ENCODE peak calls at places on chromosome 22, in seven cellular contexts. C is tibial nerve; W is AG04450; U is breast epithelium; D is ovary; E is CD8-positive, alpha-beta T cell; R is fibroblast of lung. O is an unnamed sample. For H3K27me3, the result is how much of the 10 kb centered on the place peaks cover.

GRCh38 chr22:34608716-34609115 is 457.2 kb upstream of the ISX start:
- DNase-seq in E (no peak), U (no peak), W (no peak), D (no peak), C (no peak), R (no peak), O (no peak)

GRCh38 chr22:45155050-45155840 is 8.5 kb upstream of the NUP50 start:
- DNase-seq in D (no peak), R (no peak), W (no peak), E (no peak), U (no peak), C (no peak), O (no peak)

GRCh38 chr22:44201556-44202129 is 20.9 kb downstream of the PARVG start:
- DNase-seq in R (no peak), W (no peak), C (no peak), U (peak), D (no peak), E (no peak), O (no peak)

GRCh38 chr22:46233231-46233630 is 16.9 kb downstream of the CDPF1 start:
- DNase-seq in D (no peak), W (no peak), E (no peak), C (no peak), R (peak), U (no peak), O (no peak)

GRCh38 chr22:48897959-48898358 is 929.7 kb downstream of the BRD1 start:
- DNase-seq in R (no peak), E (no peak), C (no peak), W (no peak), U (no peak), D (no peak), O (no peak)

GRCh38 chr22:24338701-24339451 is 68.2 kb downstream of the SPECC1L start:
- DNase-seq in E (no peak), D (no peak), C (no peak), W (no peak), U (no peak), R (peak), O (no peak)

GRCh38 chr22:48887394-48888332 is 940.0 kb downstream of the BRD1 start:
- DNase-seq in U (no peak), E (no peak), R (no peak), D (no peak), C (no peak), W (no peak), O (no peak)

GRCh38 chr22:44026630-44027511 is 2.8 kb downstream of the PARVB start:
- DNase-seq in C (peak), D (no peak), R (peak), W (no peak), E (peak), U (no peak), O (peak)

GRCh38 chr22:26922804-26923203 is 265.4 kb downstream of the MIAT start:
- DNase-seq in D (no peak), R (no peak), E (no peak), U (no peak), C (no peak), W (no peak), O (no peak)

GRCh38 chr22:23574371-23574811 is 5.7 kb downstream of the IGLL1 start:
- DNase-seq in C (no peak), U (peak), W (no peak), R (no peak), E (no peak), D (no peak), O (no peak)

GRCh38 chr22:23289851-23290724 is 109.8 kb downstream of the BCR start:
- DNase-seq in R (peak), E (peak), D (peak), C (peak), W (no peak), U (no peak), O (peak)

GRCh38 chr22:46500201-46500600 is 37.2 kb downstream of the CELSR1 start:
- DNase-seq in R (no peak), U (no peak), C (no peak), E (no peak), D (no peak), W (no peak), O (no peak)

GRCh38 chr22:30079952-30080533 is at the start of gene HORMAD2:
- DNase-seq in C (no peak), U (no peak), D (no peak), E (no peak), R (peak), W (no peak), O (no peak)

GRCh38 chr22:27226666-27227065 is 569.3 kb downstream of the MIAT start:
- DNase-seq in R (peak), W (no peak), C (no peak), U (no peak), E (no peak), D (no peak), O (no peak)

GRCh38 chr22:47237890-47238480 is 475.5 kb downstream of the TBC1D22A start:
- DNase-seq in E (no peak), W (no peak), C (no peak), D (no peak), U (no peak), R (no peak), O (no peak)

GRCh38 chr22:31122532-31123291 is at the start of gene INPP5J:
- DNase-seq in C (no peak), R (peak), U (no peak), W (no peak), E (no peak), D (peak), O (no peak)

GRCh38 chr22:33873186-33873585 is 47.1 kb downstream of the LARGE1 start:
- DNase-seq in D (peak), R (no peak), W (no peak), C (no peak), E (no peak), U (no peak), O (no peak)

GRCh38 chr22:40463017-40463631 is 92.7 kb downstream of the SGSM3 start:
- DNase-seq in D (no peak), W (no peak), U (no peak), R (no peak), C (no peak), E (no peak), O (peak)

GRCh38 chr22:44658371-44658953 is 43.5 kb upstream of the PRR5 start:
- DNase-seq in W (no peak), C (no peak), R (peak), D (peak), U (no peak), E (no peak), O (no peak)

GRCh38 chr22:47372596-47373385 is 610.3 kb downstream of the TBC1D22A start:
- DNase-seq in C (peak), W (no peak), U (peak), R (no peak), E (no peak), D (no peak), O (no peak)

GRCh38 chr22:45246060-45246985 is 5.6 kb upstream of the KIAA0930 start:
- DNase-seq in W (peak), C (no peak), R (peak), U (no peak), E (no peak), D (peak), O (no peak)

GRCh38 chr22:30861131-30861530 is 107.4 kb downstream of the MORC2 start:
- DNase-seq in U (peak), E (no peak), W (no peak), C (peak), R (no peak), D (no peak), O (no peak)

GRCh38 chr22:29308791-29309262 is 2.4 kb downstream of the GAS2L1 start:
- DNase-seq in E (no peak), W (no peak), U (no peak), C (no peak), D (no peak), R (peak), O (no peak)

GRCh38 chr22:47102081-47102480 is 339.6 kb downstream of the TBC1D22A start:
- DNase-seq in R (no peak), E (no peak), C (no peak), D (no peak), U (no peak), W (no peak), O (no peak)

GRCh38 chr22:50737728-50738648 is at the start of gene ACR:
- DNase-seq in C (no peak), D (peak), W (no peak), E (no peak), U (no peak), R (no peak), O (no peak)

GRCh38 chr22:30221121-30221992 is 25.2 kb downstream of the LIF start:
- DNase-seq in R (no peak), C (no peak), E (peak), W (no peak), U (no peak), D (no peak), O (peak)

GRCh38 chr22:24514241-24515024 is 19.3 kb downstream of the UPB1 start:
- DNase-seq in C (no peak), U (no peak), R (no peak), W (no peak), D (no peak), E (no peak), O (no peak)

GRCh38 chr22:18057568-18058209 is 20.1 kb upstream of the PEX26 start:
- DNase-seq in U (no peak), R (peak), C (peak), D (peak), E (no peak), W (peak), O (no peak)

GRCh38 chr22:40428796-40429195 is 58.4 kb downstream of the SGSM3 start:
- DNase-seq in D (no peak), C (no peak), E (no peak), W (no peak), U (no peak), R (no peak), O (no peak)

GRCh38 chr22:45771711-45772110 is 100.1 kb downstream of the ATXN10 start:
- DNase-seq in U (no peak), E (no peak), R (no peak), C (no peak), W (no peak), D (no peak), O (no peak)

GRCh38 chr22:23772315-23773246 is at the start of gene MMP11:
- DNase-seq in D (peak), W (no peak), C (no peak), E (no peak), U (no peak), R (peak), O (peak)

GRCh38 chr22:37440875-37441274 is 13.6 kb upstream of the ELFN2 start:
- DNase-seq in R (no peak), C (no peak), W (no peak), E (no peak), D (no peak), U (no peak), O (no peak)

GRCh38 chr22:37443977-37444376 is 16.7 kb upstream of the ELFN2 start:
- DNase-seq in C (no peak), E (no peak), U (no peak), R (no peak), D (no peak), W (no peak), O (no peak)

GRCh38 chr22:37443086-37443485 is 15.8 kb upstream of the ELFN2 start:
- DNase-seq in W (no peak), C (no peak), R (no peak), E (no peak), U (no peak), D (no peak), O (no peak)

GRCh38 chr22:37445501-37445900 is 18.2 kb upstream of the ELFN2 start:
- DNase-seq in R (no peak), C (no peak), E (no peak), D (no peak), U (no peak), W (no peak), O (no peak)

DNA sequence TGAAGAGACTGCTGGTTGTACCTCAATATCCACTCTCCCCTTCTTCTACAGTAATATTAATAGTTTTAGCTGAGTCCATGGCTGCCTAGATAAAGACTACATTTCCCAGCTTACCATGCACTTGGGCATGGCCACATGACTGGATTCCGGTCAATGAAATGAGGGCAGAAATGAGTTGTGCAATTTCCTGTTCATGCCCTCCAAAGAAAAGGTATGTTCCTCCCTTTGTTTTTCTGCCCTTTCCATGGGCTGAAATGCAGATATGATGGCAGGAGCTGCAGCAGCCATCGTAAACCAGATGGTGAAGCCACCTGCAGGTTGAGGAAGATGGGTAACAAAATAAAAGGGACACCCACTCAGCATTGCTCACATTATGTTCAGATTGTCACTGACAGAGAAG is 15.3 kb upstream of the ELFN2 start:
- DNase-seq in W (no peak), D (no peak), C (no peak), R (peak), U (no peak), E (no peak), O (no peak)
- H3K27ac ChIP-seq in W (no peak), D (no peak), C (no peak), R (no peak), U (no peak), E (no peak), O (no peak)

GRCh38 chr22:41951898-41952474 is at the start of gene SMIM45:
- DNase-seq in U (no peak), R (no peak), D (no peak), W (no peak), C (no peak), E (no peak), O (no peak)
- TF ChIP-seq CTCF in U (no peak), R (no peak), D (no peak), W (no peak), C (no peak), E (no peak), O (no peak)

GRCh38 chr22:42719656-42720262 is 911 bp downstream of the A4GALT start:
- DNase-seq in U (no peak), E (no peak), C (no peak), R (no peak), D (no peak), W (no peak), O (no peak)
- H3K27me3 ChIP-seq in U (under half), E (under half), C (under half), R (under half), D (under half), W (under half), O (half or more)

GRCh38 chr22:38314992-38315800 is 2.0 kb downstream of the CSNK1E start:
- DNase-seq in D (no peak), C (no peak), W (no peak), E (no peak), R (peak), U (no peak), O (no peak)

GRCh38 chr22:38312261-38312800 is 4.9 kb downstream of the CSNK1E start:
- DNase-seq in D (no peak), C (no peak), W (no peak), E (no peak), R (no peak), U (no peak), O (no peak)

GRCh38 chr22:38314140-38314991 is 2.9 kb downstream of the CSNK1E start:
- DNase-seq in W (no peak), U (no peak), D (no peak), E (no peak), R (peak), C (no peak), O (no peak)

GRCh38 chr22:38311331-38311635 is 6.0 kb downstream of the CSNK1E start:
- DNase-seq in C (no peak), U (no peak), R (no peak), W (no peak), D (no peak), E (no peak), O (no peak)

DNA sequence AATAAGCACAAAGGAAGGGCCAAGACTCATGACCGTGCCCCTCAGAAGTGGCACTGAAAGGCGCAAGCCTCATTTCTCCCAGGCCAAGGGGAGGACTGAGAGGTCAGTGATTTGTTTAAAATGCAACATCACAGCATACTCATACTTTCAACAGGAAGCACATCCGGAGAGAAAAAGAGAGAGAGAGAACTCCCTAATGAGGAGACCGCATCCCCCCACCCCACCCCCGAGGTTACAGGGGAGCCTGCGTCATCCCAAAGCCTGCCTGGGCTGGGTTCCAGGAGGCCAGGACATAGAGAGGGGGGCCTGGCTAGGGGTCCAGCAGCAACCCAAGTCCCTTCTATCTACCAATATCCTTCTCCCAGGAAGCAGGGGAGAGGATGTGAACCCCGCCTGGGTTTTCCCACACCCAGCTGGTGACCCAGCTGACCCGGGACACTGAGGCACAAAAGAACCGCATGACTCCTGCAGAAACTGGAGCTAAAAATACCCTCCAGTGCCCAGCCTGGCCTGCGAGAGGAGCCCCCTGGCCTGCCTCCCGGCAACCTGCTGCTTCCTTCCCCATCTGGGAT is 3.8 kb downstream of the CSNK1E start:
- DNase-seq in R (peak), D (peak), U (no peak), W (peak), C (no peak), E (no peak), O (no peak)
- H3K27ac ChIP-seq in R (peak), D (peak), U (peak), W (peak), C (peak), E (peak), O (peak)

GRCh38 chr22:25903294-25903693 is 161.3 kb downstream of the MYO18B start:
- DNase-seq in C (no peak), R (no peak), W (no peak), E (no peak), U (no peak), D (no peak), O (no peak)
- TF ChIP-seq CTCF in C (no peak), R (no peak), W (no peak), E (no peak), U (no peak), D (no peak), O (no peak)

DNA sequence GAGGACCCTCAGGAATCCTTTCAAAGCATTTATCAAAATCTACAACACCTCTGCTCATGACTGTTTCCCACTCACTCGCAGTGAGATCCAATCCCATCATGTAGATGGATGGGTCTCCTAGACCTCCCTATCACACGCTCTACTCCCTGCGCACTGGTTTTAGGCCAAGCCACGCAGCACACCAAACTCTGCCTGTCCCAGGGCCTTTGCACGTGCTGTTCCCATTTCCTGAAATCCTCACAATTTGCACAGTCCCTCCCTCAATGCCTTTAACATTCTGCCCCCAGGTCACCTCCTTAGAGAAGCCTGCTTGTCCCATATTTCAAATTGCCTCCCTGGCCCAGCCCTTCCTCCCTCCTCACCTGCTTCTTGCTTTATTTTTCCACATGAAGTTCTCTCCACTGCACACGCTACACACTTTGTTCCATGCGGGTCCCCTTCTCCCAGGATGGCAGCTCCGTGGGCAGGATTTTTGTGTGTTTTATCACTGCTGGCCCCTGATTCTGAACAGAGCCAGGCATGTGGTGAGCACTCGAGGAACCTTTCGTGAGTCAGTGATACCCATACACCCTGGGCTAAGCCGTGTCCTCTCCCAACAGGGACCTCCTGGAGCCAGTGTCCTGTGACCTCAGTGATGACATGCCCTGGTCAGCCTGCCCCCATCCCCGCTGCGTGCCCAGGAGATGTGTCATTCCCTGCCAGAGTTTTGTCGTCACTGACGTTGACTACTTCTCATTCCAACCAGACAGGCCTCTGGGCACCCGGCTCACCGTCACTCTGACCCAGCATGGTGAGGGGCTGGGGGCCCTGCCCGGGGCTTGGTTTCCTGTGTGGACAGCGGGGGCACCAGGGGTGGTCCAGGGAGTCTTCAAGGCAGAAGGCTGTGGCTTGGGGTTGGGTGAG is 12.2 kb downstream of the CSF2RB start:
- DNase-seq in E (no peak), W (no peak), D (no peak), C (no peak), R (peak), U (no peak), O (no peak)
- H3K27me3 ChIP-seq in E (under half), W (under half), D (under half), C (under half), R (under half), U (under half), O (under half)

GRCh38 chr22:36839356-36840073 is 21.3 kb upstream of the NCF4 start:
- DNase-seq in E (no peak), U (no peak), W (no peak), R (peak), D (no peak), C (no peak), O (no peak)

GRCh38 chr22:36835903-36836302 is 19.1 kb upstream of the PVALB start:
- DNase-seq in U (no peak), D (no peak), W (no peak), R (no peak), E (no peak), C (no peak), O (no peak)

GRCh38 chr22:36833073-36833472 is 16.2 kb upstream of the PVALB start:
- DNase-seq in R (no peak), U (no peak), D (no peak), C (no peak), W (no peak), E (no peak), O (no peak)

GRCh38 chr22:36838119-36839030 is 21.5 kb upstream of the PVALB start:
- DNase-seq in R (no peak), U (no peak), C (no peak), D (no peak), E (no peak), W (no peak), O (no peak)
- H3K27ac ChIP-seq in R (no peak), U (no peak), C (no peak), D (no peak), E (no peak), W (no peak), O (no peak)

DNA sequence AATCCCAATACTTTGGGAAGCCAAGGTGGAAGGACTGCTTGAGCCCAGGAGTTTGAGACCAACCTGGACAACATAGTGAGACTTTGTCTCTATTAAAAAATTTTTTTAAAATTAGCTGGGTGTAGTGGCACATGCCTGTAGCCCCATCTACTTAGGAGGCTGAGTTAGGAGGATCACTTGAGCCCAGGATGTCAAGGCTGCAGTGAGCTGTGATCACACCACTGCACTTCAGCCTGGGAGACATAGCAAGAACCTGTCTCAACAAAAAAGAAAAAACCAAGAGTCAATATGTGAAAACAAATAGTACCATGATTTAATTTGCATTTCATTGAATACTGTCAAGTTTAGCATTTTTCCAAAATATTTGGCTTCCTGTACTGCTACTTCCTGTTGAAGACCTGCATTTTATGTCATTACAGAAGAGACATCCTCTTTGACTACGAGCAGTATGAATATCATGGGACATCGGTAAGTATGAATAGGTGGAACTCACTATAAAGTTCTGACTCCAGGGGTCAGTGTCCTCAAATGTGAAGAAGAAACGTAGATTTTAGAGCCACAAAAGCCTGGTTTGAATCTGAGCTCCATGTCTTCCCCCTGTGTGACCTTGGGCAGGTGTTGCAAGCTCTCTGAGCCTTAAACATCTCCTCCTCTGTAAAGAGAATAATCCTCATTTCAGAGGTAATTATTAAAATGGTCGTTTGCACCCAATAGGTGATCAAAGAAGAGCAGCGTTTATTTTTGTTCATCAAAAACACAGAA is 16.0 kb downstream of the CDC45 start:
- DNase-seq in D (no peak), W (no peak), U (no peak), C (no peak), R (no peak), E (no peak), O (no peak)
- TF ChIP-seq CTCF in D (no peak), W (peak), U (no peak), C (no peak), R (no peak), E (no peak), O (peak)

O was measured in CD4-positive, alpha-beta T cell.